ENCODE peak calls at places on chromosomes 11 and 22, in four cellular contexts. I is iPS DF 6.9, R is heart left ventricle, D is endothelial cell of umbilical vein. C is an unnamed sample.

GRCh38 chr22:25334091-25334490 is 114.7 kb downstream of the CRYBB2 start:
- DNase-seq in I (peak; percentile 35), D (peak; percentile 44), R (peak; percentile 54), C (peak; percentile 48)

GRCh38 chr11:13336246-13336873 is 58.8 kb downstream of the BMAL1 start:
- DNase-seq in D (no peak), I (no peak), R (peak; percentile 49), C (no peak)

GRCh38 chr11:2791521-2792375 is 92.0 kb upstream of the KCNQ1OT1 start:
- DNase-seq in D (no peak), R (peak; percentile 34), I (no peak), C (no peak)

GRCh38 chr11:47511927-47512326 is 41.0 kb downstream of the CELF1 start:
- DNase-seq in R (no peak), I (no peak), D (no peak), C (no peak)

GRCh38 chr11:65492637-65493366 is 6.0 kb upstream of the MALAT1 start:
- DNase-seq in D (peak; percentile 81), I (no peak), R (peak; percentile 94), C (no peak)

GRCh38 chr11:33329705-33330329 is 72.6 kb downstream of the HIPK3 start:
- DNase-seq in I (peak; percentile 20), D (peak; percentile 75), R (peak; percentile 46), C (no peak)

GRCh38 chr11:27694992-27695391 is 5.3 kb downstream of the BDNF start:
- DNase-seq in I (no peak), R (no peak), D (peak; percentile 55), C (no peak)

GRCh38 chr22:50299724-50300619 is 7.5 kb downstream of the PLXNB2 start:
- DNase-seq in I (no peak), R (no peak), D (no peak), C (no peak)

GRCh38 chr11:36155770-36156485 is 133.3 kb downstream of the COMMD9 start:
- DNase-seq in R (no peak), D (peak; percentile 70), I (no peak), C (no peak)

GRCh38 chr11:10861047-10861446 is 3.2 kb upstream of the ZBED5 start:
- DNase-seq in D (no peak), I (no peak), R (no peak), C (no peak)

GRCh38 chr22:16955678-16956210 is 52.3 kb downstream of the GAB4 start:
- DNase-seq in I (no peak), D (no peak), R (no peak), C (no peak)

GRCh38 chr22:48864748-48865147 is 962.9 kb downstream of the BRD1 start:
- DNase-seq in R (no peak), D (no peak), I (no peak), C (no peak)

GRCh38 chr11:22431074-22431473 is 92.9 kb downstream of the SLC17A6 start:
- DNase-seq in I (no peak), R (no peak), D (no peak), C (no peak)

GRCh38 chr11:90204832-90205646 is 17.8 kb downstream of the CHORDC1 start:
- DNase-seq in D (peak; percentile 68), R (no peak), I (no peak), C (peak; percentile 54)

GRCh38 chr22:32758866-32759385 is 42.6 kb upstream of the TIMP3 start:
- DNase-seq in D (no peak), R (no peak), I (no peak), C (no peak)

GRCh38 chr11:77300695-77301094 is 791 bp downstream of the GDPD4 start:
- DNase-seq in R (no peak), D (no peak), I (no peak), C (no peak)

GRCh38 chr11:131624526-131624925 is 254.1 kb downstream of the NTM start:
- DNase-seq in D (no peak), R (no peak), I (no peak), C (no peak)

GRCh38 chr11:12478743-12479142 is 101.4 kb downstream of the PARVA start:
- DNase-seq in R (peak; percentile 56), I (no peak), D (no peak), C (no peak)

GRCh38 chr22:20563941-20564371 is 56.5 kb downstream of the MED15 start:
- DNase-seq in I (no peak), D (no peak), R (no peak), C (no peak)

DNA sequence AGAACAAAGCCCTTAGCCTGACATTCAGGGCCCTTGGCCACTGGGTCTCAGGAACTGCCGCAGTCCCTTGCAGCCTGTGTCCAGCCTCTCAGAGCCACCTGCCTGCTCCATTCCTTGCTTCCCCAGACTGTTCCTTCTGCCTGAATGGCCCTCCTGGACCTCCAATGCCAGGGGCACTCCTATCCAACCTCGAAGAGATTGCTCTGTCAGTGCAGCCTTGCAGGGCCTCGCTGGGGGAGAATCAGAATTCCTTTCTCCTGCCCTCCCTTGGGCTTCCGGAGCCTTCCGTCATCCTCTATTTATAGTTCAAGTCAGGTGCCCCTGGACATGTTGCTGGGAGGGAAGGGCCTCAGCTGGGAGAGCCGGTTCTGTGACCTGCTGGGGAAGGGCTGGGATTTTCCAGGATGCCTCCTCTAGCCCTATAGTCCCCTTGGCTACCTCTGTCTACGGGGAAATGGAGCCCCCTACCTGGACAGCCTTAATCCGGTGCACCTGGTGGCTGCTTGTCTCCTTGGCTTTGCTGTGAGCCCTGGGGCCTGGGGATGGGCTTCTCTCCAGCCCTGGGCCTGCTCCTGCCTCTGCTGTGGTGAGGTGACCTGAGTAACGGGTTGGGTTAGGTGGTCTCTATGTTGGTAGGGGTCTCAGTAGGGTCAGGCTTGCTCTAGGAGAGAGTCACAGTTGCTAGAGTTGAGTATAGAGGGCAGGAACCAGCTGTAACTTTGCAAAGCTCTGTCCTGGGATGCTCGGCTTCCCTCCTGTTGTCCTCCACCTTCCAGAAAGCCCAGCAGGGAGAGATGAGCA is 45.9 kb upstream of the SYT7 start:
- DNase-seq in D (no peak), I (peak; percentile 78), R (peak; percentile 77), C (no peak)
- H3K9me3 ChIP-seq in D (no peaks in the 10 kb centered on the region), I (no peaks in the 10 kb centered on the region), R (no peaks in the 10 kb centered on the region), C (no peaks in the 10 kb centered on the region)

GRCh38 chr11:60771146-60771545 is 14.0 kb upstream of the MS4A10 start:
- DNase-seq in D (no peak), R (no peak), I (no peak), C (no peak)

GRCh38 chr11:60769273-60769672 is 12.6 kb downstream of the MS4A15 start:
- DNase-seq in D (no peak), I (no peak), R (no peak), C (no peak)

GRCh38 chr11:60768202-60768601 is 11.5 kb downstream of the MS4A15 start:
- DNase-seq in I (no peak), D (no peak), R (no peak), C (no peak)

GRCh38 chr11:60771879-60772525 is 13.1 kb upstream of the MS4A10 start:
- DNase-seq in D (peak; percentile 24), I (no peak), R (no peak), C (no peak)

DNA sequence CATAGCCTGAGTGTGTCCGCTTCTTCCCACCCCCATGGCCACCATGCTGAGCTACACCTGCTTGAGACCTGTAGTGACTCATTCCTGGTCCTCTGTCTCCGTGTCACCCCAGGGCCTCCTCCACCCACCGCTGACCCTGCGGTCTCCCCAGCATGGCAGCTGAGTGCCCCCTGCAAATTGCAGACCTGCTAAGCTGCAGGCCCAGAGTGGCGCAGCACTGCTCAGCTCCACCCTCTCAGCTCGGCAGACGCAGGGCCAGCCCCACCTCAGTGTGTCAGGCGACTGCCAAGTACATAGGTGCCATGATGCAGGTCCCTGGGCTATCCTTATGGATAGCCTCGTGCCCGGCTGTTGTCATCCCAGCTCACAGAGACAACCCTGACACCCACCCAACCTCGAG is 13.1 kb downstream of the MS4A15 start:
- DNase-seq in I (no peak), D (no peak), R (no peak), C (no peak)
- H3K9me3 ChIP-seq in I (no peaks in the 10 kb centered on the region), D (no peaks in the 10 kb centered on the region), R (no peaks in the 10 kb centered on the region), C (no peaks in the 10 kb centered on the region)

DNA sequence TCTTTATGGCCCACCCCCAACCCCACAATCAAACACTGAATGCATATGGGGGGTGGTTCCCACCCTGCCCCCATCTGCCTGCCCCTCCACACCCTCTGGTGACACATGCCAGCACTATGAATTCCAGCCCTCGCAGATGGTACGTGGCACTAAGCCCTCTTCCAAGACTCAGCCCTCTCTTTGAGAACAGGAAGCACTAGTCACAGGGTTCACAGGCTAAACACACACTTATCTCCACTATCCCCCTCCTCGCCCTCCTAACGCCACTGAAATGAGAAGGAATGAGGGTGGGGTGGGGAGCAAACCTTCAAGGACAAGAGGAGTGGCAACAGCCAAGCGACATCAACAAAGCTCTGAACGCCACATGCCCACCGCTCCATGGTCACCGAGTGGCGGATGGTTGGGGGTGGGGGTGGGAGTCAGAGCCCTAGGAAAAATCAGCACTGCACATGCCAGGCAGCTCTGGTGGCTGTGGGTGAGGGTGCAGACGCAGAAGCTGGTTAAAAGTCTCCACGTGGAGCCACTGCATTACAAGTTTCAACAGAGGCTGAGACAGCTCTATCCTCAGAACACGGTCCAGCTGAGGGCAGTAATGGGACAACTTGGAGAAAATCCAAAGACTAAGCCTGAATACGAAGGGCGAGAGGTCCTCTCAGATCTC is 33.6 kb downstream of the TMEM184B start:
- DNase-seq in R (no peak), I (no peak), D (peak; percentile 83), C (no peak)
- H3K9me3 ChIP-seq in R (no peaks in the 10 kb centered on the region), I (no peaks in the 10 kb centered on the region), D (no peaks in the 10 kb centered on the region), C (no peaks in the 10 kb centered on the region)

GRCh38 chr11:4932751-4933150 is 8.6 kb upstream of the OR51G1 start:
- DNase-seq in D (no peak), I (no peak), R (no peak), C (no peak)
- H3K9me3 ChIP-seq in D (peaks cover 2% of the 10 kb centered on the region), I (no peaks in the 10 kb centered on the region), R (peaks cover 4% of the 10 kb centered on the region), C (no peaks in the 10 kb centered on the region)

GRCh38 chr22:10778296-10778814 is 4749.6 kb upstream of the OR11H1 start:
- DNase-seq in R (no peak), D (no peak), I (no peak), C (no peak)

GRCh38 chr22:10781571-10782403 is 4746.2 kb upstream of the OR11H1 start:
- DNase-seq in D (no peak), I (no peak), R (no peak), C (no peak)

GRCh38 chr22:10780281-10780680 is 4747.7 kb upstream of the OR11H1 start:
- DNase-seq in R (no peak), I (no peak), D (no peak), C (no peak)
- H3K9me3 ChIP-seq in R (peaks cover 8% of the 10 kb centered on the region), I (peaks cover 16% of the 10 kb centered on the region), D (peaks cover 2% of the 10 kb centered on the region), C (peaks cover 17% of the 10 kb centered on the region)

GRCh38 chr11:57588038-57588710 is 9.3 kb upstream of the SERPING1 start:
- DNase-seq in I (no peak), D (no peak), R (no peak), C (no peak)
- H3K9me3 ChIP-seq in I (no peaks in the 10 kb centered on the region), D (no peaks in the 10 kb centered on the region), R (no peaks in the 10 kb centered on the region), C (peaks cover 8% of the 10 kb centered on the region)